ENCODE peak calls at places on chromosomes 12 and 14, in ten cellular contexts. One of them, this sample, is unnamed.
A peak's percentile ranks its signal among the peaks of the same experiment; 100 is the strongest.

GRCh38 chr14:85853996-85854526 is 324.1 kb downstream of the FLRT2 start:
- DNase-seq in epithelial cell of prostate: no peak
- DNase-seq in body of pancreas: no peak
- DNase-seq in psoas muscle: no peak
- DNase-seq in AG20443: peak; percentile 9
- DNase-seq in activated gamma-delta T cell: no peak
- DNase-seq in LoVo: no peak
- DNase-seq in Peyer's patch: no peak
- DNase-seq in OCI-M1: no peak
- DNase-seq in activated CD4-positive, alpha-beta T cell treated with anti-CD3 and anti-CD28 coated beads for 48 hours: no peak
- DNase-seq in this sample: no peak

GRCh38 chr12:58341791-58342190 is 400.4 kb downstream of the ATP23 start:
- DNase-seq in epithelial cell of prostate: peak; percentile 16
- DNase-seq in body of pancreas: no peak
- DNase-seq in psoas muscle: no peak
- DNase-seq in AG20443: no peak
- DNase-seq in activated gamma-delta T cell: no peak
- DNase-seq in LoVo: no peak
- DNase-seq in Peyer's patch: no peak
- DNase-seq in OCI-M1: no peak
- DNase-seq in activated CD4-positive, alpha-beta T cell treated with anti-CD3 and anti-CD28 coated beads for 48 hours: no peak
- DNase-seq in this sample: no peak

GRCh38 chr12:86233126-86233525 is 23.1 kb downstream of the MGAT4C start:
- DNase-seq in epithelial cell of prostate: no peak
- DNase-seq in body of pancreas: no peak
- DNase-seq in psoas muscle: no peak
- DNase-seq in AG20443: no peak
- DNase-seq in activated gamma-delta T cell: no peak
- DNase-seq in LoVo: peak; percentile 19
- DNase-seq in Peyer's patch: no peak
- DNase-seq in OCI-M1: no peak
- DNase-seq in activated CD4-positive, alpha-beta T cell treated with anti-CD3 and anti-CD28 coated beads for 48 hours: no peak
- DNase-seq in this sample: no peak

GRCh38 chr12:19409376-19409775 is 29.9 kb upstream of the AEBP2 start:
- DNase-seq in epithelial cell of prostate: no peak
- DNase-seq in body of pancreas: no peak
- DNase-seq in psoas muscle: no peak
- DNase-seq in AG20443: no peak
- DNase-seq in activated gamma-delta T cell: no peak
- DNase-seq in LoVo: no peak
- DNase-seq in Peyer's patch: no peak
- DNase-seq in OCI-M1: no peak
- DNase-seq in activated CD4-positive, alpha-beta T cell treated with anti-CD3 and anti-CD28 coated beads for 48 hours: no peak
- DNase-seq in this sample: no peak

GRCh38 chr14:53946404-53947400 is 9.9 kb downstream of the BMP4 start:
- DNase-seq in epithelial cell of prostate: no peak
- DNase-seq in body of pancreas: peak; percentile 16
- DNase-seq in psoas muscle: no peak
- DNase-seq in AG20443: no peak
- DNase-seq in activated gamma-delta T cell: no peak
- DNase-seq in LoVo: no peak
- DNase-seq in Peyer's patch: no peak
- DNase-seq in OCI-M1: no peak
- DNase-seq in activated CD4-positive, alpha-beta T cell treated with anti-CD3 and anti-CD28 coated beads for 48 hours: no peak
- DNase-seq in this sample: no peak

GRCh38 chr12:113766880-113767878 is 198.9 kb downstream of the RBM19 start:
- DNase-seq in epithelial cell of prostate: peak; percentile 10
- DNase-seq in body of pancreas: no peak
- DNase-seq in psoas muscle: no peak
- DNase-seq in AG20443: peak; percentile 91
- DNase-seq in activated gamma-delta T cell: no peak
- DNase-seq in LoVo: no peak
- DNase-seq in Peyer's patch: no peak
- DNase-seq in OCI-M1: no peak
- DNase-seq in activated CD4-positive, alpha-beta T cell treated with anti-CD3 and anti-CD28 coated beads for 48 hours: no peak
- DNase-seq in this sample: no peak

GRCh38 chr12:7972734-7973488 is 36.9 kb upstream of the SLC2A3 start:
- DNase-seq in epithelial cell of prostate: no peak
- DNase-seq in body of pancreas: no peak
- DNase-seq in psoas muscle: no peak
- DNase-seq in AG20443: no peak
- DNase-seq in activated gamma-delta T cell: no peak
- DNase-seq in LoVo: no peak
- DNase-seq in Peyer's patch: no peak
- DNase-seq in OCI-M1: no peak
- DNase-seq in activated CD4-positive, alpha-beta T cell treated with anti-CD3 and anti-CD28 coated beads for 48 hours: no peak
- DNase-seq in this sample: no peak

GRCh38 chr14:92586001-92586947 is 72.7 kb downstream of the RIN3 start:
- DNase-seq in epithelial cell of prostate: no peak
- DNase-seq in body of pancreas: peak; percentile 27
- DNase-seq in psoas muscle: no peak
- DNase-seq in AG20443: peak; percentile 79
- DNase-seq in activated gamma-delta T cell: no peak
- DNase-seq in LoVo: no peak
- DNase-seq in Peyer's patch: peak; percentile 27
- DNase-seq in OCI-M1: peak; percentile 87
- DNase-seq in activated CD4-positive, alpha-beta T cell treated with anti-CD3 and anti-CD28 coated beads for 48 hours: no peak
- DNase-seq in this sample: no peak

GRCh38 chr14:29749327-29749726 is 178.3 kb downstream of the PRKD1 start:
- DNase-seq in epithelial cell of prostate: no peak
- DNase-seq in body of pancreas: no peak
- DNase-seq in psoas muscle: no peak
- DNase-seq in AG20443: peak; percentile 63
- DNase-seq in activated gamma-delta T cell: no peak
- DNase-seq in LoVo: no peak
- DNase-seq in Peyer's patch: no peak
- DNase-seq in OCI-M1: peak; percentile 22
- DNase-seq in activated CD4-positive, alpha-beta T cell treated with anti-CD3 and anti-CD28 coated beads for 48 hours: no peak
- DNase-seq in this sample: no peak

GRCh38 chr14:79483472-79483871 is 727.8 kb downstream of the DIO2 start:
- DNase-seq in epithelial cell of prostate: no peak
- DNase-seq in body of pancreas: no peak
- DNase-seq in psoas muscle: no peak
- DNase-seq in AG20443: peak; percentile 20
- DNase-seq in activated gamma-delta T cell: no peak
- DNase-seq in LoVo: no peak
- DNase-seq in Peyer's patch: no peak
- DNase-seq in OCI-M1: no peak
- DNase-seq in activated CD4-positive, alpha-beta T cell treated with anti-CD3 and anti-CD28 coated beads for 48 hours: no peak
- DNase-seq in this sample: no peak

GRCh38 chr14:65961004-65961403 is 525.2 kb upstream of the CCDC196 start:
- DNase-seq in epithelial cell of prostate: no peak
- DNase-seq in body of pancreas: peak; percentile 33
- DNase-seq in psoas muscle: peak; percentile 43
- DNase-seq in AG20443: peak; percentile 58
- DNase-seq in activated gamma-delta T cell: no peak
- DNase-seq in LoVo: no peak
- DNase-seq in Peyer's patch: no peak
- DNase-seq in OCI-M1: peak; percentile 71
- DNase-seq in activated CD4-positive, alpha-beta T cell treated with anti-CD3 and anti-CD28 coated beads for 48 hours: peak; percentile 93
- DNase-seq in this sample: peak; percentile 20

GRCh38 chr12:12022306-12022931 is 48.3 kb upstream of the BCL2L14 start:
- DNase-seq in epithelial cell of prostate: no peak
- DNase-seq in body of pancreas: peak; percentile 26
- DNase-seq in psoas muscle: no peak
- DNase-seq in AG20443: no peak
- DNase-seq in activated gamma-delta T cell: no peak
- DNase-seq in LoVo: no peak
- DNase-seq in Peyer's patch: no peak
- DNase-seq in OCI-M1: peak; percentile 12
- DNase-seq in activated CD4-positive, alpha-beta T cell treated with anti-CD3 and anti-CD28 coated beads for 48 hours: no peak
- DNase-seq in this sample: no peak

GRCh38 chr12:124305136-124305535 is 10.2 kb downstream of the RFLNA start:
- DNase-seq in epithelial cell of prostate: no peak
- DNase-seq in body of pancreas: no peak
- DNase-seq in psoas muscle: no peak
- DNase-seq in AG20443: no peak
- DNase-seq in activated gamma-delta T cell: no peak
- DNase-seq in LoVo: no peak
- DNase-seq in Peyer's patch: no peak
- DNase-seq in OCI-M1: no peak
- DNase-seq in activated CD4-positive, alpha-beta T cell treated with anti-CD3 and anti-CD28 coated beads for 48 hours: no peak
- DNase-seq in this sample: no peak

GRCh38 chr12:11070999-11071398 is 8.9 kb upstream of the TAS2R46 start:
- DNase-seq in epithelial cell of prostate: no peak
- DNase-seq in body of pancreas: no peak
- DNase-seq in psoas muscle: no peak
- DNase-seq in AG20443: no peak
- DNase-seq in activated gamma-delta T cell: no peak
- DNase-seq in LoVo: no peak
- DNase-seq in Peyer's patch: no peak
- DNase-seq in OCI-M1: no peak
- DNase-seq in activated CD4-positive, alpha-beta T cell treated with anti-CD3 and anti-CD28 coated beads for 48 hours: no peak
- DNase-seq in this sample: no peak

GRCh38 chr12:5432011-5432400 is at the start of gene NTF3:
- DNase-seq in epithelial cell of prostate: no peak
- DNase-seq in body of pancreas: no peak
- DNase-seq in psoas muscle: no peak
- DNase-seq in AG20443: peak; percentile 88
- DNase-seq in activated gamma-delta T cell: no peak
- DNase-seq in LoVo: no peak
- DNase-seq in Peyer's patch: no peak
- DNase-seq in OCI-M1: no peak
- DNase-seq in activated CD4-positive, alpha-beta T cell treated with anti-CD3 and anti-CD28 coated beads for 48 hours: peak; percentile 16
- DNase-seq in this sample: peak; percentile 33

GRCh38 chr14:95686935-95687334 is 709 bp downstream of the TCL1B start:
- DNase-seq in epithelial cell of prostate: no peak
- DNase-seq in body of pancreas: no peak
- DNase-seq in psoas muscle: no peak
- DNase-seq in AG20443: no peak
- DNase-seq in activated gamma-delta T cell: no peak
- DNase-seq in LoVo: no peak
- DNase-seq in Peyer's patch: no peak
- DNase-seq in OCI-M1: no peak
- DNase-seq in activated CD4-positive, alpha-beta T cell treated with anti-CD3 and anti-CD28 coated beads for 48 hours: no peak
- DNase-seq in this sample: no peak

GRCh38 chr12:67827820-67828383 is 161.3 kb upstream of the IFNG-AS1 start:
- DNase-seq in epithelial cell of prostate: peak; percentile 87
- DNase-seq in body of pancreas: peak; percentile 30
- DNase-seq in psoas muscle: peak; percentile 20
- DNase-seq in AG20443: peak; percentile 91
- DNase-seq in activated gamma-delta T cell: no peak
- DNase-seq in LoVo: peak; percentile 77
- DNase-seq in Peyer's patch: no peak
- DNase-seq in OCI-M1: peak; percentile 31
- DNase-seq in activated CD4-positive, alpha-beta T cell treated with anti-CD3 and anti-CD28 coated beads for 48 hours: peak; percentile 77
- DNase-seq in this sample: no peak

GRCh38 chr12:6231359-6232268 is 31.4 kb downstream of the CD9 start:
- DNase-seq in epithelial cell of prostate: no peak
- DNase-seq in body of pancreas: peak; percentile 20
- DNase-seq in psoas muscle: no peak
- DNase-seq in AG20443: no peak
- DNase-seq in activated gamma-delta T cell: no peak
- DNase-seq in LoVo: no peak
- DNase-seq in Peyer's patch: no peak
- DNase-seq in OCI-M1: no peak
- DNase-seq in activated CD4-positive, alpha-beta T cell treated with anti-CD3 and anti-CD28 coated beads for 48 hours: no peak
- DNase-seq in this sample: no peak

GRCh38 chr14:81435578-81436295 is 35.6 kb upstream of the STON2 start:
- DNase-seq in epithelial cell of prostate: peak; percentile 18
- DNase-seq in body of pancreas: peak; percentile 65
- DNase-seq in psoas muscle: peak; percentile 65
- DNase-seq in AG20443: peak; percentile 52
- DNase-seq in activated gamma-delta T cell: peak; percentile 24
- DNase-seq in LoVo: peak; percentile 64
- DNase-seq in Peyer's patch: no peak
- DNase-seq in OCI-M1: peak; percentile 66
- DNase-seq in activated CD4-positive, alpha-beta T cell treated with anti-CD3 and anti-CD28 coated beads for 48 hours: peak; percentile 40
- DNase-seq in this sample: peak; percentile 54

GRCh38 chr14:20682435-20683124 is 1.8 kb upstream of the RNASE4 start:
- DNase-seq in epithelial cell of prostate: no peak
- DNase-seq in body of pancreas: peak; percentile 93
- DNase-seq in psoas muscle: peak; percentile 88
- DNase-seq in AG20443: peak; percentile 90
- DNase-seq in activated gamma-delta T cell: peak; percentile 47
- DNase-seq in LoVo: peak; percentile 92
- DNase-seq in Peyer's patch: peak; percentile 82
- DNase-seq in OCI-M1: peak; percentile 83
- DNase-seq in activated CD4-positive, alpha-beta T cell treated with anti-CD3 and anti-CD28 coated beads for 48 hours: peak; percentile 84
- DNase-seq in this sample: peak; percentile 89

GRCh38 chr12:1949771-1950470 is 31.5 kb upstream of the CACNA2D4 start:
- DNase-seq in epithelial cell of prostate: peak; percentile 58
- DNase-seq in body of pancreas: peak; percentile 31
- DNase-seq in psoas muscle: no peak
- DNase-seq in AG20443: no peak
- DNase-seq in activated gamma-delta T cell: no peak
- DNase-seq in LoVo: no peak
- DNase-seq in Peyer's patch: no peak
- DNase-seq in OCI-M1: no peak
- DNase-seq in activated CD4-positive, alpha-beta T cell treated with anti-CD3 and anti-CD28 coated beads for 48 hours: no peak
- DNase-seq in this sample: no peak

GRCh38 chr14:21852061-21852664 is 178.5 kb upstream of the OR4E1 start:
- DNase-seq in epithelial cell of prostate: no peak
- DNase-seq in body of pancreas: peak; percentile 36
- DNase-seq in psoas muscle: no peak
- DNase-seq in AG20443: no peak
- DNase-seq in activated gamma-delta T cell: no peak
- DNase-seq in LoVo: peak; percentile 12
- DNase-seq in Peyer's patch: peak; percentile 47
- DNase-seq in OCI-M1: peak; percentile 47
- DNase-seq in activated CD4-positive, alpha-beta T cell treated with anti-CD3 and anti-CD28 coated beads for 48 hours: peak; percentile 80
- DNase-seq in this sample: no peak

GRCh38 chr12:65791400-65791799 is 32.9 kb upstream of the HMGA2 start:
- DNase-seq in epithelial cell of prostate: no peak
- DNase-seq in body of pancreas: no peak
- DNase-seq in psoas muscle: no peak
- DNase-seq in AG20443: no peak
- DNase-seq in activated gamma-delta T cell: no peak
- DNase-seq in LoVo: no peak
- DNase-seq in Peyer's patch: no peak
- DNase-seq in OCI-M1: no peak
- DNase-seq in activated CD4-positive, alpha-beta T cell treated with anti-CD3 and anti-CD28 coated beads for 48 hours: no peak
- DNase-seq in this sample: no peak

GRCh38 chr14:53571589-53571988 is 385.0 kb downstream of the BMP4 start:
- DNase-seq in epithelial cell of prostate: no peak
- DNase-seq in body of pancreas: no peak
- DNase-seq in psoas muscle: no peak
- DNase-seq in AG20443: no peak
- DNase-seq in activated gamma-delta T cell: no peak
- DNase-seq in LoVo: no peak
- DNase-seq in Peyer's patch: no peak
- DNase-seq in OCI-M1: no peak
- DNase-seq in activated CD4-positive, alpha-beta T cell treated with anti-CD3 and anti-CD28 coated beads for 48 hours: no peak
- DNase-seq in this sample: no peak

GRCh38 chr12:49580572-49581535 is 12.9 kb upstream of the MCRS1 start:
- DNase-seq in epithelial cell of prostate: no peak
- DNase-seq in body of pancreas: peak; percentile 89
- DNase-seq in psoas muscle: peak; percentile 73
- DNase-seq in AG20443: peak; percentile 87
- DNase-seq in activated gamma-delta T cell: no peak
- DNase-seq in LoVo: peak; percentile 30
- DNase-seq in Peyer's patch: peak; percentile 56
- DNase-seq in OCI-M1: peak; percentile 68
- DNase-seq in activated CD4-positive, alpha-beta T cell treated with anti-CD3 and anti-CD28 coated beads for 48 hours: peak; percentile 69
- DNase-seq in this sample: peak; percentile 63